ENCODE peak calls at places on chromosomes 11 and 22, in five cellular contexts. H is astrocyte of the spinal cord, W is upper lobe of right lung, I is heart right ventricle, K is fibroblast of lung. Q is an unnamed sample.

GRCh38 chr11:32893947-32894827 is 1.6 kb downstream of the QSER1 start:
- DNase-seq in H (peak; percentile 89), W (no peak), I (no peak), K (peak; percentile 93), Q (peak; percentile 38)

GRCh38 chr11:114562166-114562916 is 2.7 kb upstream of the NXPE1 start:
- DNase-seq in H (peak; percentile 22), W (no peak), I (no peak), K (peak; percentile 86), Q (no peak)

GRCh38 chr11:36235750-36236149 is 53.5 kb downstream of the COMMD9 start:
- DNase-seq in H (peak; percentile 19), W (no peak), I (no peak), K (peak; percentile 39), Q (no peak)

GRCh38 chr11:13249992-13250391 is 27.6 kb upstream of the BMAL1 start:
- DNase-seq in H (no peak), W (no peak), I (no peak), K (no peak), Q (no peak)

GRCh38 chr11:69301491-69302401 is 7.8 kb downstream of the MYEOV start:
- DNase-seq in H (peak; percentile 81), W (peak; percentile 83), I (no peak), K (peak; percentile 91), Q (no peak)

GRCh38 chr11:16603245-16603644 is 135.2 kb upstream of the C11orf58 start:
- DNase-seq in H (no peak), W (no peak), I (peak; percentile 34), K (no peak), Q (peak; percentile 42)

GRCh38 chr11:1034001-1034400 is 2.5 kb downstream of the MUC6 start:
- DNase-seq in H (no peak), W (no peak), I (no peak), K (no peak), Q (no peak)

GRCh38 chr11:119056397-119056999 is 507 bp downstream of the HYOU1 start:
- DNase-seq in H (no peak), W (peak; percentile 75), I (peak; percentile 24), K (no peak), Q (peak; percentile 29)

GRCh38 chr11:62544521-62545436 is 1.8 kb downstream of the AHNAK start:
- DNase-seq in H (no peak), W (no peak), I (peak; percentile 68), K (peak; percentile 15), Q (no peak)

GRCh38 chr11:116563028-116563712 is 209.6 kb downstream of the BUD13 start:
- DNase-seq in H (peak; percentile 44), W (peak; percentile 69), I (peak; percentile 25), K (peak; percentile 70), Q (peak; percentile 60)

GRCh38 chr11:61632096-61632495 is 48.1 kb upstream of the DAGLA start:
- DNase-seq in H (no peak), W (no peak), I (no peak), K (peak; percentile 6), Q (peak; percentile 43)

GRCh38 chr11:120573756-120574354 is 62.3 kb downstream of the GRIK4 start:
- DNase-seq in H (no peak), W (no peak), I (no peak), K (peak; percentile 21), Q (no peak)

GRCh38 chr11:120599816-120600420 is 88.4 kb downstream of the GRIK4 start:
- DNase-seq in H (no peak), W (peak; percentile 40), I (no peak), K (no peak), Q (no peak)

GRCh38 chr11:8671242-8671641 is 11.2 kb downstream of the TRIM66 start:
- DNase-seq in H (peak; percentile 97), W (no peak), I (peak; percentile 84), K (peak; percentile 96), Q (peak; percentile 50)

GRCh38 chr11:70859180-70859579 is 393.2 kb downstream of the SHANK2 start:
- DNase-seq in H (no peak), W (no peak), I (no peak), K (no peak), Q (no peak)

GRCh38 chr11:17629113-17629512 is 82.1 kb downstream of the OTOG start:
- DNase-seq in H (no peak), W (no peak), I (no peak), K (no peak), Q (no peak)

GRCh38 chr11:34773826-34774225 is 142.4 kb downstream of the APIP start:
- DNase-seq in H (peak; percentile 80), W (no peak), I (no peak), K (peak; percentile 84), Q (no peak)

GRCh38 chr11:131661137-131661536 is 290.7 kb downstream of the NTM start:
- DNase-seq in H (peak; percentile 34), W (no peak), I (no peak), K (peak; percentile 83), Q (no peak)

GRCh38 chr11:35593143-35593542 is 25.1 kb upstream of the FJX1 start:
- DNase-seq in H (peak; percentile 90), W (no peak), I (no peak), K (peak; percentile 94), Q (no peak)

GRCh38 chr11:93908689-93909088 is 58.3 kb upstream of the VSTM5 start:
- DNase-seq in H (peak; percentile 92), W (no peak), I (no peak), K (peak; percentile 97), Q (no peak)

GRCh38 chr22:47148510-47148909 is 386.1 kb downstream of the TBC1D22A start:
- DNase-seq in H (no peak), W (no peak), I (no peak), K (no peak), Q (no peak)

GRCh38 chr22:42920101-42920820 is 63.2 kb upstream of the ARFGAP3 start:
- DNase-seq in H (no peak), W (peak; percentile 32), I (no peak), K (peak; percentile 64), Q (no peak)

GRCh38 chr11:75816561-75817239 is 1.7 kb downstream of the UVRAG start:
- DNase-seq in H (no peak), W (no peak), I (no peak), K (peak; percentile 23), Q (no peak)

GRCh38 chr11:2927851-2928604 is 1.2 kb downstream of the PHLDA2 start:
- DNase-seq in H (peak; percentile 54), W (peak; percentile 63), I (no peak), K (peak; percentile 48), Q (no peak)

GRCh38 chr11:2928605-2929510 is at the start of gene PHLDA2:
- DNase-seq in H (peak; percentile 74), W (peak; percentile 86), I (peak; percentile 39), K (peak; percentile 87), Q (peak; percentile 42)

GRCh38 chr11:2929511-2929879 is 275 bp upstream of the PHLDA2 start:
- DNase-seq in H (peak; percentile 83), W (peak; percentile 88), I (no peak), K (peak; percentile 77), Q (no peak)

GRCh38 chr11:2926611-2927492 is 2.4 kb downstream of the PHLDA2 start:
- DNase-seq in H (no peak), W (peak; percentile 51), I (no peak), K (no peak), Q (no peak)

DNA sequence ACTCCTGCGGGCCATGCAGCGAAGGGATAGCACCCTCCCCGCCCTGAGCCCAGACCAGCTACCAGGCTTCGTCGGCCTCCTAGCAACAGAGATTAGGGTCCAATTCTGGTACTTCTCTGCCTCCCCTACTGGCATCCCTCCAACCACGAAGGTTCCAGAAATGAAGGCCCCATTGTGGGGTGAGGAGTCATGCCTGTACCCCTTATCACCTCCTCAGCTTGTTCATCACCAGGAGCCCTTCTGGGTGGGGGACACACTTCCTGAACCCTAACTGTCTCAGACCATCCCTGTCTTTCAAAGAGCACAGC is 1.8 kb downstream of the PHLDA2 start:
- DNase-seq in H (no peak), W (no peak), I (no peak), K (no peak), Q (no peak)
- H3K4me3 ChIP-seq in H (peak overlapping the region; percentile 82), W (no peak overlapping the region), I (no peak overlapping the region), K (peak overlapping the region; percentile 81), Q (no peak overlapping the region)

DNA sequence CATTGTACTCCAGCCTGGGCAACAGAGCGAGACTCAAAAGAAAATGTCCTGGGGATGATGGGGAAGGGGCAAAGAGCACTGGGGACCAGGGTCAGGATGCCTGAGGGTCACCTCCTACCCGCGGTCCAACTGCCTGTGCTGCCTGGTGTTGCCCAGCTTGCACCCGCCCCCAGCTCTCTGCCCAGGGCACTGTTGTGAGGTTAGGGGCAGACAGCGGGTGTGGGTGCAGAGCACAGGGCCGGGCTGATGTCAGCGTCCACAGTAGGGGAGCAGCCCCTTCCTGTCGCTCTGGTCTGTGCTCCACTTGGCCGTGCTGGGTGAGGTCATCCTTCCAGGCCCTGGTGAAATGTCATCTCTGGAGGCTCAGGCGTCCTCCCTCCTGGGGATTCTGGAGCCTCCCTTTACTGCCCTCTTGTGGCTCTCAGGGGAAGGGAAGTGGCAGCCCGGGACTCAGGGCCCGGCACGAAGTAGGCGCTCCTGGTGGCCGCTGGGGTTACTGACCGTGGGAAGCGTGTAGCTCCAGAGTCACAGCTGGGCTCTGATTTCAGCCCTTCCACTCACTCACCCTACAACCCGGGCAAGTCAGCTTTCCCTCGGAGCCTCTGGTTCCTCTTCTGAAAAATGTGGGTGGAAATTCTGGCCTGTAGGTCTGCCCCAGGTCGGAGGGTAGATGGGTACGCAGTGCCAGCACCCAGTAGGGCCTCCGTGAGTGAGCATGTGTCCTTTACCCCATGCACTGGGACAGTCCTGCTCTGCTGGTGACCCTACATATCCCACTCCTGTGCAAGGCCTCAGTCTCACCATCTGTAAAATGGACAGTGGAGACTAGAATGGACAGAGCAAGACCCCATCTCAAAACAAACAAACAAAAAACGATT is 17.3 kb upstream of the PRR5 start:
- DNase-seq in H (peak; percentile 84), W (peak; percentile 90), I (peak; percentile 84), K (peak; percentile 86), Q (peak; percentile 87)
- H3K4me3 ChIP-seq in H (no peak overlapping the region), W (no peak overlapping the region), I (no peak overlapping the region), K (no peak overlapping the region), Q (no peak overlapping the region)

DNA sequence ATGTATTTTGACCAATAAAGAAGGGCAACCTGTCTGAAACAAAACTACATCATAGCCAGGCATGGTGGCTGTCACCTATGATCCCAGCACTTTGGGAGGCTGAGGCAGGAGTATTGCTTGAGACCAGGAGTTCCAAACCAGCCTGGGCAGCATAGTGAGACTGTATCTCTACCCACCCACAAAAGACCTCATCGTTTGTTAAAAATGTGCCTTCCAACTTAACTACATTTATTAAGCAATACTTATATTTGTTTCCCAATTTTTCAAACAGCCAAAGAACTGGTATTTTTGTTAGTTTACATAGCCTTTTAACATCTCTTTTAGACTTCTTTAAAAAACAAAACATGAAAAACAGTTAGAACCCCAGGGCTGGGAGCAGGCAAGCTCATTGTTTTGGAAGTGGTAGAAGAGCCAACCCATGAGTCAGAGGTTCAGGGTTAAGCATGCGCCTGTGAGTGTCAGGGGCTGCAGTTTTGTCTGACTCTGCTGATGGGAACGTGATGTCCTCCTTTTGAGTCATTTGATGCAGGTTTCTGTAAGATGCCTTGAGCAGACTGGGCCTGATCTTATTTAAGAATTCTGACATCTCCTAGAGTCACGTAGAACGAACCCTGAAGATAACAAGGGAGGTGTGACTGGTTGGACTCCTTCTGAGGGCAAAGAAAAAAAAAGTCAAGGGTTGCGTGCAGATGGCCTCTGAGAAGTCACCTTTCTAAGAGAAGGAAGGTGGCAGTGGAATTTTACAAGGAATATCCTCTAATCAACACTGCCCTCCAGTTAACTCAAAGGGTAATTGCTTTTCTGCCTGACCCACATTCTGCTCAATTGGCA is 53.8 kb upstream of the CRTAM start:
- DNase-seq in H (peak; percentile 93), W (no peak), I (no peak), K (peak; percentile 94), Q (peak; percentile 81)
- H3K4me3 ChIP-seq in H (no peak overlapping the region), W (no peak overlapping the region), I (no peak overlapping the region), K (no peak overlapping the region), Q (no peak overlapping the region)

DNA sequence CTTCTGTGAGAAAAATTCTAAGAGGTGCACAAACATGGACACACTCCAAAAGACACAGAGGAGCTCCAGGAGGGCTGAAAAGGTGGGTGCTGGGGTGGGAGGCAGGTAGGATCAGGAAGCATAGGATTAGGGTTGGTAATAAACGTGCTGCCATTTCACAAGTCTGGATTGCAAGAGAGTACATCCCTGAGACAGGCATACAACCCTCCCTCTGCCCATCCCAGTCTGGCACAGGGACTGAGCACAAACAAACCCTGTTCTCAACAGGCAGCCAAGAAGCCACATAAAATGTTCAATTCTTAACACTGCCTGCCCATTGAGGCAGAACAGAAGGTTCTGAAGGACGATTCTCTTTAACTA is 18.5 kb downstream of the SLC35F2 start:
- DNase-seq in H (no peak), W (no peak), I (no peak), K (no peak), Q (no peak)
- H3K4me3 ChIP-seq in H (no peak overlapping the region), W (no peak overlapping the region), I (no peak overlapping the region), K (no peak overlapping the region), Q (no peak overlapping the region)

Q was measured in testis.